ENCODE peak calls at places on chromosomes 1 and 21, in five cellular contexts. H, Z, T, D and Y are unnamed samples.
A peak's percentile ranks its signal among the peaks of the same experiment; 100 is the strongest.

GRCh38 chr1:81174811-81175476 is 625.8 kb upstream of the ADGRL2 start:
- DNase-seq in H (peak; percentile 68), Z (no peak), T (no peak), D (no peak), Y (no peak)

GRCh38 chr21:18023099-18023498 is 203.9 kb upstream of the C21orf91 start:
- DNase-seq in H (no peak), Z (no peak), T (no peak), D (no peak), Y (no peak)

GRCh38 chr1:50473513-50473912 is 50.3 kb upstream of the DMRTA2 start:
- DNase-seq in H (no peak), Z (no peak), T (no peak), D (no peak), Y (no peak)

GRCh38 chr1:145714524-145715111 is 4.7 kb upstream of the CD160 start:
- DNase-seq in H (no peak), Z (no peak), T (no peak), D (no peak), Y (no peak)

GRCh38 chr1:116514708-116515525 is 55.9 kb downstream of the CD58 start:
- DNase-seq in H (no peak), Z (no peak), T (no peak), D (no peak), Y (no peak)

GRCh38 chr1:111776397-111776796 is 20.7 kb downstream of the DDX20 start:
- DNase-seq in H (no peak), Z (no peak), T (no peak), D (no peak), Y (no peak)

GRCh38 chr1:232600430-232601258 is 29.3 kb downstream of the SIPA1L2 start:
- DNase-seq in H (no peak), Z (no peak), T (no peak), D (no peak), Y (no peak)

GRCh38 chr1:182309631-182310351 is 81.8 kb downstream of the GLUL start:
- DNase-seq in H (no peak), Z (no peak), T (no peak), D (no peak), Y (no peak)

GRCh38 chr1:61004269-61005003 is 77.9 kb upstream of the NFIA start:
- DNase-seq in H (no peak), Z (no peak), T (no peak), D (no peak), Y (no peak)

DNA sequence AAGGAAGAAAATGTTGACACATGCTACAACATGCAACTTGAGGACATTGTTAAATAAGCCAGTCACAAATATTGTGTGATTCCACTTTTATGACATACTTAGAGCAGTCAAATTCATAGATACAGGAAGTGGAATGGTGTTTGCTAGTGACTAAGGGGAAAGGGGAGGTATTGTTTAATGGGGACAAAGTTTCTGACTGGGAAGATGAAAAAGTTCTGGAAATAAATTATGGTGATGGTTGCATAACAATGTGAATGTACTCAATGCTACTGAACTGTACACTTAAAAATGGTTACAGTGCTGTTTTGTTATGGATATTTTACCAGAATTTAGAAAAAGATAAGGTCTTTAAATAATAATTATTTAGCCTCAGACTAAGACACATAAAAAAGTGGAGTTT is 77.7 kb downstream of the RHOU start:
- DNase-seq in H (no peak), Z (no peak), T (no peak), D (no peak), Y (no peak)
- TF ChIP-seq POLR2AphosphoS5 in H (no peak), Z (no peak), T (no peak), D (no peak), Y (no peak)

DNA sequence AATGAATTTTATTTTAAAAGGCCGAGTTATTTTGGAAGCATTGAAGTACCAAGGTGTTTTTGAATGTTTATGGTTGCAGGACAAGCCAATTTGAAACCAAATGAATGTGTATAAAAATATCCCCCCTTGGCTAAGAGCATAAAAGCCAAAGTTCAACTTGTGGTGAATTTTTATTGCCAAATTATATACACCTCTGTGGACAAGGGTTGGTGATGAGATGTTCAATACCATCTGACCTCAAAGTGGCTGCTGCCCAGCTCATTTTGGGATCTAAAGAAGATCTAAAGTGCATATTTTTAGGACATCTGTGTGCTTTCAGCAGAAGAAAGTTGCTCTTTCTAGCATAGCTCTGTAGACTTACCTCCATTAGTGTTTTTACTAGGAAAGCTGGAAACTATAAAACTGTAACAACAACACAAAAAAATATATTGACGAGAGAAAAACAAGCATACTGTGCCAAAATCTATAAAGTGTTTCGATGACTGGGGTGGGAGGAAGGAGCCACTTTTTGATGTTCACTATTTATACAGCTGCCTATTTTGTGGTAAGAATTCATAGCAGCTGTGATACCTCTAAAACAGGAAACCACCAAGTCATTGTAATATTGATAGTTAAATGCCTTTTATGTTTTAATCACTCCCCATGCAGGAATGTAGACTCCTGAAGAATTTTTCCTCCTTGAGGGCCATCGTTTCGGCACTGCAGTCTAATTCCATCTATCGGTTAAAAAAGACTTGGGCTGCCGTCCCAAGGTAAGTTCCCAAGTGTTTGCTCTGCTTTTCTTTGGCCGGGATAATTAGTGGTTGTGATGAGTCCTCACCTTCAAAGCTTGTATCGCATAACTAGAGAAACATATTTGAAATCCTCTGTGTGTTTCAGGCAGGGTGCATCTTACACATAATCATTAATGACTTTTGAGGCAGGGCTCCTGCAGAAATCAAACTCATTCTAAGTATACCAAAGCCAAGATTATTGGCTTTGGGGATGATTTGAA is 83.2 kb downstream of the RGL1 start:
- DNase-seq in H (no peak), Z (no peak), T (no peak), D (no peak), Y (no peak)
- H3K36me3 ChIP-seq in H (no peaks in the 10 kb centered on the region), Z (peaks cover 10% of the 10 kb centered on the region), T (no peaks in the 10 kb centered on the region), D (no peaks in the 10 kb centered on the region), Y (peaks cover 65% of the 10 kb centered on the region)

GRCh38 chr1:58395355-58395754 is 151.2 kb downstream of the OMA1 start:
- DNase-seq in H (peak; percentile 34), Z (no peak), T (no peak), D (peak; percentile 45), Y (no peak)
- TF ChIP-seq POLR2AphosphoS5 in H (no peak), Z (no peak), T (no peak), D (no peak), Y (no peak)

DNA sequence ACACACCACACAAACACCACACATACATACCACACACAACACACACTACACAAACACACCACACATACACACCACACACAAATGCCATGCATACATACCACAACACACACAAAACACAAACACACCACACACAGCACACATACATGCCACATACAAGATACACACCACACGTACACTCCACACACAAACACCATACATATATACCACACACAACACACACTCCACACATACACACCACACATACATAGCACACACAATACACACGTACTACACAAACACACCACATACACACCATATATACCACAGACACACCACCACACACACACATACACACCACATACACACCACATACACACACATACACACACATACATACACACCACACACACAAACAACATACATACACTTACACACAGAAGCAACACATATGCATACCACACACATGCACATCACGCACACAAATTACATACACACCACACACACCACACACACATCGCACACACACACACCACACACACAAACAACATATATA is 1.1 kb upstream of the RAB7B start:
- DNase-seq in H (no peak), Z (no peak), T (no peak), D (no peak), Y (no peak)
- H3K36me3 ChIP-seq in H (no peaks in the 10 kb centered on the region), Z (no peaks in the 10 kb centered on the region), T (no peaks in the 10 kb centered on the region), D (no peaks in the 10 kb centered on the region), Y (no peaks in the 10 kb centered on the region)